ENCODE peak calls at places on chromosomes 2 and 18, in seven cellular contexts. J, E, U, Z, G, F and Q are unnamed samples.
A peak's percentile ranks its signal among the peaks of the same experiment; 100 is the strongest.

GRCh38 chr2:111022630-111023029 is 98.1 kb upstream of the BCL2L11 start:
- DNase-seq in G (no peak), U (peak; percentile 16), Z (no peak), F (no peak), E (no peak), J (no peak), Q (no peak)

GRCh38 chr18:60319129-60319528 is 53.4 kb downstream of the MC4R start:
- DNase-seq in J (no peak), F (no peak), U (no peak), G (no peak), Z (no peak), E (no peak), Q (no peak)

GRCh38 chr2:26590960-26591618 is 50.1 kb downstream of the CIB4 start:
- DNase-seq in F (no peak), J (no peak), U (no peak), E (no peak), G (no peak), Z (no peak), Q (no peak)

GRCh38 chr2:167005096-167005495 is 116.8 kb downstream of the XIRP2 start:
- DNase-seq in Z (no peak), G (no peak), F (no peak), E (no peak), U (no peak), J (no peak), Q (no peak)

GRCh38 chr2:182103531-182103930 is 117.9 kb downstream of the PPP1R1C start:
- DNase-seq in U (no peak), E (no peak), J (peak; percentile 51), G (no peak), F (no peak), Z (no peak), Q (no peak)

GRCh38 chr2:139791330-139791729 is 1011.1 kb upstream of the NXPH2 start:
- DNase-seq in G (no peak), F (no peak), Z (no peak), J (no peak), E (no peak), U (no peak), Q (no peak)

GRCh38 chr2:191888400-191889166 is 41.7 kb upstream of the CAVIN2 start:
- DNase-seq in Z (no peak), U (no peak), G (no peak), E (no peak), J (no peak), F (no peak), Q (no peak)

GRCh38 chr2:144460981-144461766 is 58.7 kb downstream of the ZEB2 start:
- DNase-seq in E (peak; percentile 42), Z (no peak), J (no peak), F (no peak), G (no peak), U (peak; percentile 47), Q (no peak)

GRCh38 chr2:181058378-181059269 is 78.2 kb downstream of the UBE2E3 start:
- DNase-seq in G (peak; percentile 47), F (no peak), E (no peak), J (peak; percentile 45), Z (no peak), U (peak; percentile 40), Q (peak; percentile 22)

GRCh38 chr2:96860065-96861029 is 2.5 kb upstream of the ANKRD39 start:
- DNase-seq in G (no peak), J (no peak), Z (no peak), F (no peak), E (no peak), U (no peak), Q (no peak)

GRCh38 chr2:96853321-96853720 is 4.5 kb downstream of the ANKRD39 start:
- DNase-seq in U (no peak), J (no peak), E (no peak), Z (no peak), F (no peak), G (no peak), Q (no peak)

GRCh38 chr2:96859338-96859649 is 1.5 kb upstream of the ANKRD39 start:
- DNase-seq in G (no peak), J (no peak), Z (no peak), E (peak; percentile 69), U (peak; percentile 51), F (peak; percentile 95), Q (no peak)

GRCh38 chr2:96859681-96860064 is 1.9 kb upstream of the ANKRD39 start:
- DNase-seq in F (no peak), G (no peak), E (no peak), U (no peak), J (no peak), Z (no peak), Q (no peak)

DNA sequence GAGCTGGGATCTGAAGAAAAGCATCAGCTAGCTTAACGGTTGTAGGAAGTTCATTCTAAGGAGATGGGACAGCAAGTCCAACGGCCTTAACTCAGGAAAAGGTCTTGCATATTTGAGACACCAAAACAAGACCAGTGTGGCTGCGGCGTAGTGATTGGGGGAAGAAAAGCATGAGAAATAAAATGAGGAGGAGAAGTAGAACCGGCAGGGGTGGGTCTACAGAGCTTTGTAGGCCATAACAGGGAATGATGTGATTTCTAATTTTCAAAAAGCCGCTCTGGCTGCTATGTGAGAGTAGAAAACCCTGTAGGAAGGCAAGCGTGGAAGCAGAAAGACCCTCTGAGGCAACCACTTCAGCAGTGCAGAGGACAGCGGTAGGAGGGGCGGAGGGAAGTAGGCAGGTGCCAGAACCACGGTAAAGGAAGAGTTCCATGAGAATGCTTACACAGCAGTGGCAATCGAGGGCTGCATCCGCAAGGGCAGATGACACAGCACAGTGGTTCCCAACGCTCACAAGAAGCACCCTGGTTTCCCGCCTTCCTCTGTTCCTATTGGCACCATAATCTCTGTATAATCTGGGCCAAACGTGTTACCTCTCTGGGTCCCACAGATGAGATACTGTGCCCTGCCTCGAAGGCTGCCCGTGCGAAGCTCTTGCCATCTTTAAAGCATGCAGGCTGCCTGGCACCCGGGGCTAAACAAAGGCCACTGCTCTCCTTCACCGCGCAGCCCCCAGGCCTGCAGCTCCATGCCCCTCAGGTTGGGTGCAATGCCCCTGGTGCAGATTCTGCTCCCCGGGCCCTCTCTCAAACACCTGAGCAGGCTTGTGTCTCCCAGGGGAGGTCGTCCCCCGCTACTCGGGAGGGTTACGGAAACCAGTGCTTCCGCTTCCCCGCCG is 791 bp downstream of the ANKRD39 start:
- DNase-seq in U (peak; percentile 58), E (no peak), Z (no peak), G (no peak), F (no peak), J (peak; percentile 44), Q (no peak)
- H3K4me3 ChIP-seq in U (peak overlapping the region; percentile 85), E (peak overlapping the region; percentile 88), Z (peak overlapping the region; percentile 76), G (peak overlapping the region; percentile 93), F (peak overlapping the region; percentile 85), J (peak overlapping the region; percentile 80), Q (peak overlapping the region; percentile 86)

GRCh38 chr2:113234721-113235346 is 43.9 kb downstream of the PAX8 start:
- DNase-seq in F (no peak), G (no peak), Z (no peak), U (no peak), E (no peak), J (no peak), Q (no peak)

GRCh38 chr2:113236367-113237159 is 42.2 kb downstream of the PAX8 start:
- DNase-seq in J (no peak), G (no peak), Z (no peak), E (no peak), F (no peak), U (no peak), Q (no peak)

GRCh38 chr2:113232730-113233129 is 46.0 kb downstream of the PAX8 start:
- DNase-seq in U (no peak), F (no peak), E (no peak), Z (no peak), J (no peak), G (no peak), Q (no peak)

GRCh38 chr2:113232123-113232522 is 46.6 kb downstream of the PAX8 start:
- DNase-seq in Z (no peak), E (no peak), G (no peak), F (no peak), J (no peak), U (no peak), Q (no peak)

DNA sequence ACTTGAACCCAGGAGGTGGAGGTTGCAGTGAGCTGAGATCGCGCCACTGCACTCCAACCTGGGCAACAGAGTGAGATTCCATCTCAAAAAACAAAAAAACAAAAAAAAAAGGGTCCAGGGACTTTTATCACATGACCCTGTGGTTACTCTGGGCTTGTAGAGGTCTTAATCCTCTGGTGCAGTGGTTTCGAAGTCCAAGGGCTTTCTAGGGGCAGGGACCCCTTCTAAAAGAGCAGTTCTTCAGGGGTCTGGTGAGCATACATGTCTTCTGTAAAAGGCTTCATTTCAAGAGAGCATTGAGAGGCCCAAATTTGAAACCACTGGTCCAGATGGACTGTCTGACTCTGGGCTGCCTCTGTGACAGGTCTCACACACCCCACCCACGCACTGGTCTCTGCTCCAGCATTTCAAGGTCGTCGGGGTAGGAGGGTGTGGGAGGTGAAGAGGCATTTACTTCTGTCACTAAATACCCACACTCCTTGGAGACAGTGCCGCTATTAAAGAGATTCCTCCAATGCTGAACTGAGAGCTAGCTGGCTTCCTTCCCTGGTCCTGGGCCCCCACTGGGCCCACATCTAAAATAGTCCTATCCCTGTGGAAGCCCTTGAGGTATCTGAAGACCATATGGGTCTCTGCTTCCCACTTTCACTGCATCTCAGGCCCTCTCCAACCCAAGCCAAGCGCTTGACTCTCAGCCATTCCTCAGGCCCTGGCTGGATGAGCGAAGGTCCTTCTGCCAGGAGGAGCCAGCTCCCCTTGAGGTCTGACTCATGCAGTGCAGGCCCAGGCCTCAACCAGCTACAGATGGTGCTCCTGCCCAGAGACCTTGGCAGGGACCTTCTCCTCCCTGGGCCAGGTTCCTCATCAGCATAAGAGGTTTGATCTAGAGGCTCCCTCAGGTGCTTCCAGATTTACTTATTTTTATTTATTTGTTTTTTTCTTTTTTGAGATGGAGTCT is 44.8 kb downstream of the PAX8 start:
- DNase-seq in G (no peak), J (no peak), U (no peak), F (no peak), E (no peak), Z (no peak), Q (no peak)
- TF ChIP-seq CTCF in G (no peak), J (no peak), U (no peak), F (no peak), E (no peak), Z (no peak), Q (no peak)

GRCh38 chr2:132621131-132621875 is 48.7 kb downstream of the LYPD1 start:
- DNase-seq in U (no peak), J (no peak), E (no peak), G (no peak), F (no peak), Z (peak; percentile 20), Q (no peak)
- H3K36me3 ChIP-seq in U (no peaks in the 10 kb centered on the region), J (no peaks in the 10 kb centered on the region), E (no peaks in the 10 kb centered on the region), G (no peaks in the 10 kb centered on the region), F (no peaks in the 10 kb centered on the region), Z (no peaks in the 10 kb centered on the region), Q (no peaks in the 10 kb centered on the region)

DNA sequence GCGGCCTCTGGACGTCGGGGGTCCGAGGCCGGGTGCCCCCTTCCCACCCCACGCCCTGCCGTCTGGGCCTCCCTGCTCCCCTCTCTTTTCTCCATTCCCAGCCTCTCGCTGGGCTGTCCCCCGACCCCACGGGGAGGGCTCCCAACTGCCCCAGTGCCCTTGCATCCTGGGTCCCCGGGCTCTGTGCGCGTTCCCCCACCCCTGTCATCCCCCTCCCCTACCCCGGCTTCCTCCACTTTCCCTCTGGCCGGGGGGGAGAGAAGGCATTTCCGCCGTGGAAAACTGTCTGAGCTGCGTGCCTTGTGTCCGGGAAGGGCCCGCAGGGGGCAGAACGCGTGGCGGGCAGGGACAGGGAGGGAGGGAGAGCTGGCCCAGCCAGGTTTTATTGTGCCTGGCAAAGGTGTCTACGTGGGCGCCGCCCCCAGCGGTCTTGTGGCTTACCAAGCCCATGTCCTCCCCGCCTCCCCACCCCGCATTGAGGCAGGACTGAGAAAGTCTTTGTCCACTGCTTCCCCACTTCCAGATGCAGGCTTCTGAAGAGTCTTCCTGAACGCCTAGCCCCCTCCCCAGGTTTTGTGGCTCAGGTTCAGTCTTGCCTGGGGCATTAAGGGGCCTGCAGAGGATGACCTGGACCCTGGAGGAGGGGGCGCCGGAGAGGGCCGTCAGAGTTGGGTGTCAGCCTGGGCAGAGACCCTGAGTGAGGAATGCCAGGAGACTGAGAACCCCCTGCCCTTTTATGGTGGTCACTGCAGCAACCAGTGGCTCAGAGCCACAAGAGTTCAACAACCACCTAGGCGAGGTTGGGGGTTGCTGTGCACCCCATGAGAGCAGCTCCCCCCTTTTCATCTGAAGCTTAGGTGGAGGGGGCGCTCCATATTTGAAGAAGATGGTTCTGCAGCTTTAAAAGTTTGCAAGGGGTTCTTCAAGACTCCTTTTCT is 1.3 kb downstream of the ITM2C start:
- DNase-seq in Z (peak; percentile 53), U (peak; percentile 91), G (no peak), J (peak; percentile 64), F (no peak), E (no peak), Q (no peak)
- H3K4me3 ChIP-seq in Z (peak overlapping the region; percentile 55), U (peak overlapping the region; percentile 98), G (peak overlapping the region; percentile 92), J (peak overlapping the region; percentile 94), F (peak overlapping the region; percentile 65), E (peak overlapping the region; percentile 61), Q (peak overlapping the region; percentile 86)